ENCODE peak calls at places on chromosomes 11 and 22, in seven cellular contexts. S, V, C, I, B, F and E are unnamed samples.

GRCh38 chr11:2214527-2215229 is 43.1 kb upstream of the TH start:
- DNase-seq in S (no peak), V (no peak), C (no peak), I (peak), B (peak), F (no peak), E (no peak)

GRCh38 chr11:128929991-128930390 is 12.7 kb downstream of the TP53AIP1 start:
- DNase-seq in S (no peak), V (no peak), C (no peak), I (no peak), B (no peak), F (no peak), E (no peak)

GRCh38 chr22:45543243-45543642 is 40.6 kb downstream of the FBLN1 start:
- DNase-seq in S (no peak), V (no peak), C (no peak), I (no peak), B (no peak), F (no peak), E (no peak)

GRCh38 chr22:45529097-45529496 is 26.4 kb downstream of the FBLN1 start:
- DNase-seq in S (no peak), V (no peak), C (no peak), I (no peak), B (no peak), F (no peak), E (no peak)

GRCh38 chr11:47001666-47002285 is 65.2 kb downstream of the CSTPP1 start:
- DNase-seq in S (no peak), V (peak), C (no peak), I (no peak), B (peak), F (no peak), E (no peak)

GRCh38 chr22:45887202-45888131 is 89.5 kb downstream of the WNT7B start:
- DNase-seq in S (no peak), V (no peak), C (no peak), I (no peak), B (no peak), F (no peak), E (no peak)

GRCh38 chr11:62854825-62855570 is 15.6 kb upstream of the WDR74 start:
- DNase-seq in S (no peak), V (peak), C (no peak), I (no peak), B (no peak), F (no peak), E (no peak)

GRCh38 chr22:30004689-30005088 is 75.6 kb upstream of the HORMAD2 start:
- DNase-seq in S (no peak), V (no peak), C (no peak), I (no peak), B (no peak), F (no peak), E (no peak)

GRCh38 chr11:6646040-6646439 is 9.6 kb downstream of the DCHS1 start:
- DNase-seq in S (no peak), V (peak), C (no peak), I (no peak), B (no peak), F (no peak), E (no peak)

GRCh38 chr11:102293873-102294601 is 23.2 kb upstream of the BIRC3 start:
- DNase-seq in S (no peak), V (no peak), C (no peak), I (peak), B (no peak), F (no peak), E (no peak)

GRCh38 chr22:30865656-30866055 is 102.9 kb downstream of the MORC2 start:
- DNase-seq in S (peak), V (no peak), C (no peak), I (no peak), B (peak), F (no peak), E (peak)

GRCh38 chr22:41442240-41442792 is 4.3 kb downstream of the TOB2 start:
- DNase-seq in S (no peak), V (no peak), C (no peak), I (no peak), B (no peak), F (no peak), E (no peak)

GRCh38 chr11:45305874-45306623 is 19.9 kb upstream of the SYT13 start:
- DNase-seq in S (no peak), V (no peak), C (no peak), I (no peak), B (no peak), F (no peak), E (no peak)

GRCh38 chr11:104925850-104926249 is 27.6 kb upstream of the CASP12 start:
- DNase-seq in S (no peak), V (no peak), C (no peak), I (peak), B (no peak), F (no peak), E (no peak)

GRCh38 chr22:48242461-48242864 is 1480.0 kb downstream of the TBC1D22A start:
- DNase-seq in S (no peak), V (no peak), C (no peak), I (no peak), B (no peak), F (no peak), E (no peak)

GRCh38 chr22:31077681-31078080 is 3.4 kb upstream of the SMTN start:
- DNase-seq in S (no peak), V (no peak), C (no peak), I (no peak), B (no peak), F (no peak), E (no peak)

GRCh38 chr22:18021431-18021830 is 2.9 kb downstream of the MICAL3 start:
- DNase-seq in S (no peak), V (no peak), C (no peak), I (no peak), B (no peak), F (no peak), E (no peak)

GRCh38 chr11:118485273-118485672 is 42.0 kb upstream of the TTC36 start:
- DNase-seq in S (no peak), V (peak), C (no peak), I (no peak), B (peak), F (no peak), E (peak)

GRCh38 chr22:23163665-23164064 is 16.6 kb upstream of the BCR start:
- DNase-seq in S (no peak), V (no peak), C (no peak), I (no peak), B (no peak), F (no peak), E (no peak)

GRCh38 chr11:76806131-76806530 is 23.0 kb downstream of the TSKU start:
- DNase-seq in S (no peak), V (no peak), C (no peak), I (no peak), B (no peak), F (no peak), E (no peak)

DNA sequence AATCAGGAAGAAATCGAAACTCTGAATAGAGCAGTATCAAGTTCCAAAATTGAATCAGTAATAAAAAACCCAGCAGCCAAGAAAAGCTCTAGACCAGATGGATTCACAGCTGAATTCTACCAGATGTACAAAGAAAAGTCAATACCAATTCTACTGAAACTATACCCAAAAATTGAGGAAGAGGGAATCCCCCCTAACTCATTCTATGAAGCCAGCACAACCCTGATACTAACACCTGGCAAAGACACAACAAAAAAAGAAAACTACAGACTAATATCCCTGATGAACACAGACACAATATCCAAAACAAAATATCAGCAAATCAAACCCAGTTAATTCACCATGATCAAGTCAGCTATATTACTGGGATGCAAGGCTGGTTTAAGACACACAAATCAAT is 97.7 kb downstream of the ZC3H12C start:
- DNase-seq in S (no peak), V (no peak), C (no peak), I (no peak), B (no peak), F (no peak), E (no peak)
- TF ChIP-seq TAF1 in S (no peak), V (no peak), C (no peak), I (no peak), B (no peak), F (no peak), E (no peak)

GRCh38 chr22:44326549-44326881 is 13.8 kb upstream of the SHISAL1 start:
- DNase-seq in S (no peak), V (no peak), C (no peak), I (no peak), B (peak), F (no peak), E (no peak)

GRCh38 chr22:44328762-44329161 is 16.0 kb upstream of the SHISAL1 start:
- DNase-seq in S (no peak), V (no peak), C (no peak), I (no peak), B (no peak), F (no peak), E (no peak)

GRCh38 chr22:44330188-44330726 is 17.5 kb upstream of the SHISAL1 start:
- DNase-seq in S (no peak), V (no peak), C (no peak), I (no peak), B (no peak), F (no peak), E (no peak)

GRCh38 chr22:44329179-44329796 is 16.5 kb upstream of the SHISAL1 start:
- DNase-seq in S (peak), V (no peak), C (no peak), I (no peak), B (no peak), F (peak), E (peak)

GRCh38 chr22:44328326-44328725 is 15.6 kb upstream of the SHISAL1 start:
- DNase-seq in S (no peak), V (no peak), C (no peak), I (no peak), B (no peak), F (no peak), E (no peak)
- TF ChIP-seq TAF1 in S (no peak), V (no peak), C (no peak), I (no peak), B (no peak), F (no peak), E (no peak)

DNA sequence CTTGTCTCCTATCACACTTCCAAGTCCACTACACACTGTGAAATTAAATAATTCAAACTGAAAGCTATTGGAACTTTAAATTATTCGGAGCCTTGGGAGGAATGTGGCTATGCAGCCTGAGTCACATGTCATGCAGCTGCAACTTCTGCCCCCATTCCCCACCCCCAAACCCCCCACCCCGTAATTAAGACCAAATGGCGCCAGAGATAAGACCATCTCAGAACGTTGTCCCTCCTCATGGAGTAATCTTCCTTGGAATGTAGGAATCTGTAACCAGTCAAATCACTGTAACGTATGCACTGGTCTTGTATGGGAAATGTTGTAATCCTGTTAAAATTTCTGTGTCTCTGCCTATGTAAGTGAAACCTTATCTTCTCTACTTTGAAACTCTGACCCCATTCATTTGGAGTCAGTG is 37.0 kb downstream of the GAB2 start:
- DNase-seq in S (no peak), V (no peak), C (no peak), I (no peak), B (no peak), F (no peak), E (no peak)
- TF ChIP-seq TAF1 in S (no peak), V (no peak), C (no peak), I (no peak), B (no peak), F (no peak), E (no peak)

GRCh38 chr22:26845016-26845728 is 187.8 kb downstream of the MIAT start:
- DNase-seq in S (no peak), V (no peak), C (no peak), I (no peak), B (no peak), F (no peak), E (no peak)
- TF ChIP-seq TAF1 in S (no peak), V (no peak), C (no peak), I (no peak), B (no peak), F (no peak), E (no peak)

DNA sequence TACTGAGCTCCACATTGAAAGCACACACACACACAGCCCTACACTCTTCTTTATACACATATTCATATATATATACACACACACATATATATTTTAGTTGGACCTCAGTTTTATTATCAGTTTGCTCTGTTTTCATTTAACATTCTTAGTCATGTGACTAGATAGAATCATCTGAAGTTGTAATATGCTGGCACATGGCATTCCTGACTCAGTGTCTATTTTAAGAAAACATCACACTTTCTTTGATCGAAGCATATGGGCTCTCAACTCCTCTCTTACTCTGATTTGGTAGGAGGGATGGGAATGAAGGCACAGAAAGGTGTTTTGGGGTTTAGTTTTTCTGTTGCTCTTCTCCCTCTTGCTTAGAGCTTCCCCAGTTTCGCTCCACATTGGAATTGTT is 24.8 kb downstream of the AMOTL1 start:
- DNase-seq in S (no peak), V (no peak), C (no peak), I (no peak), B (no peak), F (no peak), E (no peak)
- TF ChIP-seq TAF1 in S (no peak), V (no peak), C (no peak), I (no peak), B (no peak), F (no peak), E (no peak)

DNA sequence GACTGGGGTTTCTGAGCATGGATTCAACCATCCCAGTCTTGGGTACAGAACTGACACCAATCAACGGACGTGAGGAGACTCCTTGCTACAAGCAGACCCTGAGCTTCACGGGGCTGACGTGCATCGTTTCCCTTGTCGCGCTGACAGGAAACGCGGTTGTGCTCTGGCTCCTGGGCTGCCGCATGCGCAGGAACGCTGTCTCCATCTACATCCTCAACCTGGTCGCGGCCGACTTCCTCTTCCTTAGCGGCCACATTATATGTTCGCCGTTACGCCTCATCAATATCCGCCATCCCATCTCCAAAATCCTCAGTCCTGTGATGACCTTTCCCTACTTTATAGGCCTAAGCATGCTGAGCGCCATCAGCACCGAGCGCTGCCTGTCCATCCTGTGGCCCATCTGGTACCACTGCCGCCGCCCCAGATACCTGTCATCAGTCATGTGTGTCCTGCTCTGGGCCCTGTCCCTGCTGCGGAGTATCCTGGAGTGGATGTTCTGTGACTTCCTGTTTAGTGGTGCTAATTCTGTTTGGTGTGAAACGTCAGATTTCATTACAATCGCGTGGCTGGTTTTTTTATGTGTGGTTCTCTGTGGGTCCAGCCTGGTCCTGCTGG is 4.9 kb downstream of the MRGPRX3 start:
- DNase-seq in S (no peak), V (no peak), C (no peak), I (no peak), B (no peak), F (no peak), E (no peak)
- TF ChIP-seq TAF1 in S (no peak), V (no peak), C (no peak), I (no peak), B (no peak), F (no peak), E (no peak)

GRCh38 chr11:126457817-126458216 is 102.3 kb downstream of the ST3GAL4 start:
- DNase-seq in S (no peak), V (no peak), C (no peak), I (no peak), B (peak), F (no peak), E (no peak)
- TF ChIP-seq TAF1 in S (no peak), V (no peak), C (no peak), I (no peak), B (no peak), F (no peak), E (no peak)